ENCODE peak calls at places on chromosomes 7 and 10, in eight cellular contexts. I, F, Y, E, N, B, O and V are unnamed samples.

GRCh38 chr7:47690902-47691558 is 109.1 kb upstream of the TNS3 start:
- DNase-seq in B (no peak), I (no peak), O (no peak), Y (peak), F (no peak), N (no peak), E (no peak), V (no peak)

GRCh38 chr10:88065384-88066049 is 202.1 kb downstream of the PTEN start:
- DNase-seq in N (no peak), O (no peak), B (no peak), I (no peak), Y (no peak), F (no peak), E (no peak), V (no peak)

GRCh38 chr10:103850572-103850895 is 4.8 kb downstream of the SH3PXD2A start:
- DNase-seq in E (no peak), B (no peak), O (no peak), I (no peak), Y (no peak), N (no peak), F (no peak), V (no peak)

GRCh38 chr7:70052691-70053090 is 454.4 kb downstream of the AUTS2 start:
- DNase-seq in N (no peak), E (no peak), O (no peak), Y (no peak), F (no peak), B (no peak), I (no peak), V (no peak)

GRCh38 chr10:71222541-71223364 is 10.4 kb downstream of the UNC5B start:
- DNase-seq in B (peak), N (no peak), F (peak), I (no peak), O (no peak), Y (peak), E (no peak), V (no peak)

GRCh38 chr7:66921918-66922486 is 977 bp downstream of the TMEM248 start:
- DNase-seq in E (no peak), F (no peak), Y (no peak), B (no peak), O (no peak), N (no peak), I (no peak), V (no peak)

GRCh38 chr7:112398534-112398933 is 51.7 kb upstream of the IFRD1 start:
- DNase-seq in O (no peak), Y (no peak), I (no peak), F (no peak), N (no peak), B (no peak), E (no peak), V (no peak)

GRCh38 chr10:31949266-31949665 is 20.6 kb upstream of the ARHGAP12 start:
- DNase-seq in Y (no peak), E (no peak), B (no peak), N (no peak), F (no peak), O (no peak), I (no peak), V (no peak)

GRCh38 chr7:128708235-128708634 is 30.9 kb upstream of the CALU start:
- DNase-seq in Y (no peak), I (no peak), O (no peak), B (no peak), F (no peak), N (no peak), E (no peak), V (no peak)

GRCh38 chr7:84729284-84729683 is 457.6 kb downstream of the SEMA3D start:
- DNase-seq in I (peak), E (no peak), O (no peak), F (no peak), N (no peak), B (no peak), Y (peak), V (no peak)

GRCh38 chr7:45001138-45001694 is 1.2 kb downstream of the CCM2 start:
- DNase-seq in B (no peak), E (no peak), F (no peak), N (no peak), I (no peak), O (no peak), Y (no peak), V (peak)

GRCh38 chr7:104136561-104136960 is 71.3 kb downstream of the ORC5 start:
- DNase-seq in Y (no peak), E (no peak), O (no peak), B (no peak), F (no peak), N (no peak), I (no peak), V (peak)

GRCh38 chr7:132141109-132141508 is 435.2 kb downstream of the PLXNA4 start:
- DNase-seq in O (no peak), I (no peak), E (peak), B (no peak), F (no peak), Y (no peak), N (no peak), V (no peak)

GRCh38 chr10:70866424-70866823 is 21.9 kb downstream of the PCBD1 start:
- DNase-seq in F (no peak), E (no peak), B (no peak), O (no peak), I (no peak), N (no peak), Y (no peak), V (no peak)

GRCh38 chr7:44793919-44794715 is 2.4 kb upstream of the PPIA start:
- DNase-seq in I (peak), F (no peak), Y (peak), O (no peak), B (no peak), E (no peak), N (no peak), V (peak)

GRCh38 chr7:108384721-108385483 is 71.3 kb downstream of the NRCAM start:
- DNase-seq in I (peak), N (no peak), Y (no peak), O (no peak), B (no peak), F (no peak), E (no peak), V (no peak)

GRCh38 chr10:121764241-121764942 is 163.4 kb downstream of the ATE1 start:
- DNase-seq in O (no peak), I (no peak), B (no peak), F (no peak), N (no peak), E (peak), Y (no peak), V (no peak)

GRCh38 chr7:137962875-137963507 is 38.9 kb downstream of the CREB3L2 start:
- DNase-seq in I (no peak), B (no peak), Y (no peak), E (peak), N (no peak), F (no peak), O (no peak), V (no peak)

GRCh38 chr10:23263441-23264164 is 71.5 kb downstream of the PTF1A start:
- DNase-seq in E (no peak), N (no peak), O (no peak), B (no peak), F (no peak), Y (no peak), I (no peak), V (no peak)

GRCh38 chr10:43982250-43982649 is 333.6 kb upstream of the ZNF32 start:
- DNase-seq in N (no peak), F (no peak), O (no peak), E (no peak), B (no peak), Y (no peak), I (no peak), V (no peak)

GRCh38 chr10:27143686-27144085 is 10.5 kb downstream of the YME1L1 start:
- DNase-seq in N (no peak), B (no peak), I (no peak), Y (no peak), E (no peak), O (no peak), F (no peak), V (no peak)

GRCh38 chr10:80356563-80356999 is at the start of the genes DYDC1 and DYDC2:
- DNase-seq in N (peak), O (no peak), E (peak), I (no peak), B (no peak), Y (no peak), F (peak), V (peak)

GRCh38 chr10:90269699-90270098 is 568.3 kb downstream of the KIF20B start:
- DNase-seq in E (no peak), B (no peak), F (no peak), Y (no peak), I (no peak), O (no peak), N (no peak), V (no peak)

GRCh38 chr10:89007129-89007893 is 16.7 kb downstream of the FAS start:
- DNase-seq in N (no peak), E (no peak), Y (no peak), I (no peak), O (no peak), B (no peak), F (no peak), V (no peak)

GRCh38 chr7:55350281-55350680 is 14.9 kb upstream of the LANCL2 start:
- DNase-seq in F (no peak), B (no peak), E (no peak), O (no peak), N (no peak), Y (no peak), I (no peak), V (no peak)

GRCh38 chr10:98963608-98964007 is 272.0 kb downstream of the HPSE2 start:
- DNase-seq in I (no peak), Y (peak), O (no peak), F (no peak), B (no peak), E (no peak), N (no peak), V (no peak)

GRCh38 chr7:34069676-34070075 is 164.3 kb downstream of the BMPER start:
- DNase-seq in N (no peak), E (no peak), Y (peak), B (no peak), F (no peak), I (peak), O (no peak), V (no peak)

GRCh38 chr7:151705744-151706567 is 171.0 kb downstream of the PRKAG2 start:
- DNase-seq in I (peak), N (no peak), E (no peak), B (peak), F (peak), Y (peak), O (no peak), V (peak)

GRCh38 chr10:121553861-121554264 is 44.4 kb downstream of the FGFR2 start:
- DNase-seq in N (no peak), F (no peak), Y (no peak), E (peak), B (peak), O (no peak), I (no peak), V (peak)

GRCh38 chr7:70794962-70795361 is 337.0 kb upstream of the GALNT17 start:
- DNase-seq in O (no peak), N (no peak), Y (no peak), B (no peak), I (no peak), F (no peak), E (no peak), V (no peak)

GRCh38 chr10:106652279-106652678 is 512.2 kb downstream of the SORCS1 start:
- DNase-seq in F (no peak), E (no peak), N (peak), B (no peak), O (no peak), I (no peak), Y (no peak), V (no peak)

GRCh38 chr7:153415632-153416031 is 636.6 kb upstream of the DPP6 start:
- DNase-seq in I (peak), F (no peak), O (no peak), B (no peak), N (no peak), Y (no peak), E (no peak), V (no peak)

GRCh38 chr7:139823855-139824670 is 5.0 kb upstream of the TBXAS1 start:
- DNase-seq in I (no peak), F (peak), O (no peak), E (no peak), B (peak), N (no peak), Y (peak), V (no peak)

DNA sequence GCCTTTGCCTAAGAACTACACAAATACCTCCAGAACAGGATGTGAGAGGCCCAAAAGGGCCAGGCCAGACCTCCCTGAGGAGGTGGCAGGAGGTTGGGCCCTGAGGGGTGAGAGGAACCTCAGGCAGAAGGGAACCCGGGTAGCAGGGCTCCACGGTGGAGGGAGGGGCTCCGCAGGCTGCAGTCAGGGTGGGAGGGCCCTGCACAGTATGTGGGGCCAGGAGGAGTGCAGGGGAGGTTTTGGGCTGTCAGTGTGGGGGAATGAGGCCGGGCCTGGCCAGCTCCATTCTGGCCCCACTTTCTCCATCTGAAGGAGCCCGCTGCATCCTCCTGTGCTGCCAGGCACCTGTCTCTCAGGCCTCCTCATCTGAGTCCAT is 25.9 kb downstream of the DNAJB12 start:
- DNase-seq in Y (no peak), N (no peak), E (no peak), F (no peak), O (no peak), I (no peak), B (no peak), V (no peak)
- H3K27ac ChIP-seq in Y (no peak), N (peak), E (peak), F (peak), O (peak), I (peak), B (peak), V (peak)

GRCh38 chr7:87057210-87057609 is 2.2 kb downstream of the ELAPOR2 start:
- DNase-seq in Y (no peak), I (no peak), N (no peak), B (no peak), O (no peak), F (no peak), E (no peak), V (no peak)

GRCh38 chr7:87060288-87060537 is 759 bp upstream of the ELAPOR2 start:
- DNase-seq in E (no peak), O (no peak), I (no peak), N (no peak), Y (no peak), B (no peak), F (no peak), V (no peak)

GRCh38 chr7:87056346-87056745 is 3.1 kb downstream of the ELAPOR2 start:
- DNase-seq in Y (no peak), E (no peak), F (no peak), I (no peak), N (no peak), O (no peak), B (no peak), V (no peak)

GRCh38 chr7:87058739-87059524 is 522 bp downstream of the ELAPOR2 start:
- DNase-seq in I (no peak), B (no peak), E (peak), F (no peak), N (no peak), Y (no peak), O (no peak), V (peak)

DNA sequence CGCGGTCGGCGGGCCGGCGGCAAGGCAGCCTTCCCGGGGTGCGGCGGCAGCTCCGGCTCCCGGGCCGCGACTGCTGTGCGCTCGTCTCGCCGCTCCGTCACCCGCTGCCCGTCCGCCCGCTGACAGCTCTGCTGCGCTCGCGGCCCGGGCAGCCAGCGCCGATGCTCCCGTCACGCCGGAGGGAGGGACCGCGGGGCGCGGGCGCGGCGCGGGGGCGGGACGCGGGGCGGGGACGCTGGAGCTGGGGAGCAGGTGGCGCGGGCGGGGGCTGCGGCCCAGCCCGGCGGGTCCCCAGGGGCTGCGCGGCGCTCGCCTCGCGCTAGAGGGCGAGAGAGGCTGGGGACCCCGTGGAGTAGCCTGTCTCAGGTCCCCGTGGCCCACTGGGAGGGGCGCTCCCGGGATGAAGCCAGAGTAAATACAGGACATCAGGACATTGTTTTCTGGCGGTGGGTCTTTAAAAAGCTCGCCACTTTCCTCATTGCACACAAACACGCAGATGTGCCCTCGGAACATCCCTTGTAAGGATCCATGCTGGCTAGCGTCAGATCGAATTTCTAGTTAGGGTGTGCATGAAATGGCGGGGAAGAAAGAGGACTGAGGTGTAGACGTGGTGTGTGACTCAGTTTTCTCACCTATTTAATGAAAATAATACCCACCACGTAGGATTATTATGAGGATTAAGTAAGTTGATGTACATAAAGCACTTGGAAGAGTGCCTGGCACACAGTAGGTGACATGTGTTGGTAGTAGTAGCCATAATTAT is at the start of gene ELAPOR2:
- DNase-seq in N (peak), F (peak), B (peak), O (peak), Y (peak), E (peak), I (peak), V (peak)
- TF ChIP-seq POLR2A in N (no peak), F (no peak), B (peak), O (no peak), Y (no peak), E (peak), I (no peak), V (no peak)

DNA sequence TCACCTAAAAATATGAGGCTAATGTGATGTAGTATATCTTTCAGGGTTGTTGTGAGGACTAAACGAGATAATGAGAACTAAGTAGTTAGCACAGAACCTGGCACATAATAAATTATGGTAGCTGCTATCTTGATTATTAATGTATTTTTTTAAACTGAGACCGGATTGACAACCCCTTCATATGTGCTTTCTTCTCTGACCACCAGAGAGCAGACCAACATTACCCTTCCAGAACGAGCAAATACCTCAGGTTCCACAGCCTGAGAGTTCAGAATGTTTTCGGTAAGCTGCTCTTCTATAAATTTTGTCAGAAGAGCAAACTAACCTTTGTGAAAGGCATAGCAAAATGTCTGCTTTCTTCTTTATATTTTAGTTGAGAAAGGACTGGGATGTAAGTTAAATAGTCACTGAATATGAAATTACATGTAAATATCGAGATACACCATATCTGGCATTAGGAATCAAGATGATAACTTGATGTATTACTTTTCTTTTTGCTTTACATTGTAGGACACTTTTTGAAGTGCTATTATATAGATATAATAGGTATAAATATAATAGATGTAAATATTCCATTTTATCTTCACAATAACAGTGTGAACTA is 13.6 kb upstream of the BPGM start:
- DNase-seq in F (no peak), B (no peak), O (no peak), N (no peak), I (peak), E (no peak), Y (peak), V (no peak)
- TF ChIP-seq CTCF in F (no peak), B (no peak), O (no peak), N (peak), I (peak), E (peak), Y (peak), V (peak)

GRCh38 chr10:12195603-12196506 is at the start of the genes CDC123 and NUDT5:
- DNase-seq in E (peak), F (peak), B (peak), N (peak), I (peak), O (peak), Y (peak), V (peak)
- H3K27ac ChIP-seq in E (peak), F (peak), B (peak), N (peak), I (peak), O (peak), Y (peak), V (peak)